ENCODE peak calls at places on chromosome 16, in four cellular contexts. F, S, X and P are unnamed samples.

GRCh38 chr16:60199154-60199553 is 1465.0 kb upstream of the GOT2 start:
- DNase-seq in S (no peak), X (no peak), F (no peak), P (no peak)

GRCh38 chr16:51523400-51523799 is 372.3 kb upstream of the SALL1 start:
- DNase-seq in X (no peak), F (no peak), S (no peak), P (no peak)

GRCh38 chr16:57422026-57422944 is 17.7 kb downstream of the CCL17 start:
- DNase-seq in S (no peak), F (no peak), X (no peak), P (peak)

GRCh38 chr16:2001035-2001434 is 8.6 kb downstream of the ZNF598 start:
- DNase-seq in F (no peak), S (no peak), X (no peak), P (no peak)

GRCh38 chr16:68676113-68676860 is 31.2 kb downstream of the CDH3 start:
- DNase-seq in S (no peak), F (no peak), X (no peak), P (no peak)

GRCh38 chr16:684067-684794 is at the start of gene JMJD8:
- DNase-seq in F (peak), X (peak), S (peak), P (peak)

GRCh38 chr16:85686912-85687591 is 1.7 kb downstream of the GINS2 start:
- DNase-seq in S (no peak), X (peak), F (peak), P (no peak)

GRCh38 chr16:16019488-16019887 is 70.1 kb downstream of the ABCC1 start:
- DNase-seq in F (no peak), X (no peak), S (no peak), P (no peak)

GRCh38 chr16:31460582-31461002 is 1.3 kb downstream of the ARMC5 start:
- DNase-seq in X (peak), S (peak), F (no peak), P (no peak)

GRCh38 chr16:30145692-30146091 is 22.7 kb upstream of the MAPK3 start:
- DNase-seq in F (no peak), S (no peak), X (no peak), P (no peak)

GRCh38 chr16:89319628-89319882 is 102.1 kb downstream of the ZNF778 start:
- DNase-seq in F (no peak), S (no peak), X (no peak), P (no peak)
- H3K4me3 ChIP-seq in F (no peak), S (peak), X (no peak), P (no peak)

GRCh38 chr16:6682142-6682811 is 650.4 kb upstream of the RBFOX1 start:
- DNase-seq in S (no peak), X (no peak), F (no peak), P (no peak)
- H3K4me3 ChIP-seq in S (no peak), X (no peak), F (no peak), P (no peak)

GRCh38 chr16:21666772-21667171 is 3.0 kb downstream of the OTOA start:
- DNase-seq in F (no peak), S (no peak), X (no peak), P (no peak)

GRCh38 chr16:21664801-21665492 is 1.2 kb downstream of the OTOA start:
- DNase-seq in X (no peak), S (no peak), F (no peak), P (no peak)

GRCh38 chr16:21667575-21667974 is 3.8 kb downstream of the OTOA start:
- DNase-seq in F (no peak), X (no peak), S (no peak), P (no peak)

GRCh38 chr16:21659124-21659523 is 4.6 kb upstream of the OTOA start:
- DNase-seq in X (no peak), F (no peak), S (no peak), P (no peak)

GRCh38 chr16:21663889-21664647 is at the start of gene OTOA:
- DNase-seq in S (no peak), X (no peak), F (no peak), P (no peak)
- H3K4me3 ChIP-seq in S (peak), X (peak), F (no peak), P (no peak)

DNA sequence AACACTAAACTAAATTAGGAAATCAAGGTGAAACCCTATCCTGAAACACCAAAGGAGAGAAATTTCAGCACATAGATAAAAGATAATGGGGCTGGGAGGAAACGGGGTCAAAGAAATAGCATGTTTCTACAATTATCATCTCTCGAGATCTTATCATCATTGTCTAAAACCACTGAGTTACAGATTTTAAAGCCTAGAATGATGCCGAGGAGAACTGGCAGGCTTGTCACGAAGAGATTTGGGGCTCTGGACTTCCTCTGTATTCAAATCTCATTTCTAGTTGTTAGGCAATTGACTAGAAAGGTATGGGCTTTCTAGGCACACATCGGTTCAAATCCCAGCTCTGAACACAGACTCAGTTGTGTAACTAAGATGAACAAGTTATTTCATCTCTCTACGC is 9.3 kb downstream of the PDZD9 start:
- DNase-seq in X (no peak), S (no peak), F (no peak), P (no peak)
- H3K4me3 ChIP-seq in X (no peak), S (no peak), F (no peak), P (no peak)

DNA sequence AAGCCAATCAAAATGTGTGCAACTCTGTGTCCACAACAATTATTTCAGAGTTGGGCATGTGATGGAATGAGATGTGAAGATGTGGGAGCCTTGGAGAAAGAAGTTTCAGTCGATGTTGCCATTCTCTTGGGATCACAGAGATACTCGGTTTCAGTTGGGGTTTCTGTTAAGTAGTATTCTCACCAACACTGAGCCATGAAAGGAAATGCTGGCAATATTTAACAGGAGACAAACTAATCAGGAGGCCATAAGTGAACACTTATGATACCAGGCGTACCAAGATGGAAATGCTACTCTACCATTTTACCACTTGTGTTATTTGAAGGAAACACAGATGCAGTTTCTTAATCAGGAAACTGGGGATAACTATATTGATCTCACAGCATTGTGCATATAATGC is 53.3 kb upstream of the NUDT7 start:
- DNase-seq in S (no peak), F (no peak), X (no peak), P (no peak)
- H3K4me3 ChIP-seq in S (no peak), F (no peak), X (no peak), P (no peak)